ENCODE peak calls at places on chromosomes 16 and 17, in six cellular contexts. H is activated naive CD4-positive, alpha-beta T cell treated with anti-CD3 and anti-CD28 coated beads, Interleukin-2, amount 50 U/mL, for 16 hours; J is heart right ventricle; M is GM12891; R is myocyte; X is Caco-2. A is an unnamed sample.

GRCh38 chr16:48335961-48336360 is 49.3 kb downstream of the SIAH1 start:
- DNase-seq in M (no peak), X (peak), J (no peak), H (no peak), R (no peak), A (no peak)

GRCh38 chr16:88882358-88883030 is 16.0 kb upstream of the PABPN1L start:
- DNase-seq in R (no peak), H (no peak), J (no peak), X (no peak), M (no peak), A (peak)

GRCh38 chr16:88886915-88887521 is 20.6 kb upstream of the PABPN1L start:
- DNase-seq in M (no peak), R (peak), J (peak), X (no peak), H (no peak), A (no peak)

GRCh38 chr16:21156767-21157467 is 1.6 kb upstream of the LDAF1 start:
- DNase-seq in M (peak), H (no peak), J (no peak), R (peak), X (peak), A (peak)

GRCh38 chr16:1012135-1012534 is 30.6 kb downstream of the SOX8 start:
- DNase-seq in R (no peak), J (no peak), X (no peak), H (no peak), M (no peak), A (no peak)

GRCh38 chr16:8872967-8873865 is 4.4 kb upstream of the CARHSP1 start:
- DNase-seq in R (no peak), X (peak), H (no peak), J (no peak), M (no peak), A (no peak)

GRCh38 chr16:9206156-9206555 is 114.7 kb downstream of the HAPSTR1 start:
- DNase-seq in H (no peak), X (no peak), J (no peak), R (no peak), M (no peak), A (peak)

GRCh38 chr17:56392274-56392673 is 201.2 kb upstream of the NOG start:
- DNase-seq in X (no peak), M (no peak), R (no peak), H (no peak), J (no peak), A (no peak)

GRCh38 chr17:45046536-45047125 is 4.8 kb downstream of the DCAKD start:
- DNase-seq in X (no peak), M (no peak), J (no peak), R (no peak), H (no peak), A (no peak)

GRCh38 chr17:80941171-80941570 is 50.5 kb upstream of the CHMP6 start:
- DNase-seq in R (no peak), H (no peak), M (no peak), J (peak), X (no peak), A (no peak)

GRCh38 chr16:630024-630814 is 566 bp upstream of the WFIKKN1 start:
- DNase-seq in R (no peak), J (no peak), X (no peak), M (no peak), H (no peak), A (no peak)

GRCh38 chr17:17067277-17067676 is 25.0 kb downstream of the MPRIP start:
- DNase-seq in H (no peak), M (no peak), J (no peak), X (peak), R (no peak), A (no peak)

GRCh38 chr17:21279198-21279535 is 5.3 kb upstream of the MAP2K3 start:
- DNase-seq in M (no peak), R (no peak), J (no peak), H (no peak), X (no peak), A (no peak)

A was measured in DND-41.